ENCODE peak calls at places on chromosomes 1 and 21, in eight cellular contexts. F, D, O, Z, H, J, I and C are unnamed samples.
A peak's percentile ranks its signal among the peaks of the same experiment; 100 is the strongest.

GRCh38 chr1:160460683-160461287 is 60.4 kb downstream of the VANGL2 start:
- DNase-seq in F (no peak), D (no peak), O (no peak), Z (no peak), H (no peak), J (no peak), I (no peak), C (no peak)

GRCh38 chr21:41668686-41669532 is 97.9 kb downstream of the RIPK4 start:
- DNase-seq in F (no peak), D (no peak), O (no peak), Z (no peak), H (no peak), J (no peak), I (peak; percentile 41), C (no peak)

GRCh38 chr1:210237514-210237913 is 4.9 kb downstream of the SERTAD4 start:
- DNase-seq in F (no peak), D (no peak), O (no peak), Z (no peak), H (no peak), J (no peak), I (no peak), C (no peak)

GRCh38 chr1:58922302-58923089 is 138.6 kb upstream of the JUN start:
- DNase-seq in F (peak; percentile 91), D (no peak), O (peak; percentile 98), Z (peak; percentile 76), H (peak; percentile 78), J (peak; percentile 86), I (peak; percentile 91), C (no peak)

GRCh38 chr21:43812139-43812821 is 22.9 kb downstream of the RRP1 start:
- DNase-seq in F (no peak), D (no peak), O (peak; percentile 49), Z (no peak), H (peak; percentile 41), J (no peak), I (no peak), C (no peak)

GRCh38 chr1:48530727-48531351 is 58.8 kb upstream of the SPATA6 start:
- DNase-seq in F (peak; percentile 85), D (peak; percentile 36), O (peak; percentile 71), Z (peak; percentile 65), H (peak; percentile 65), J (peak; percentile 7), I (no peak), C (no peak)

GRCh38 chr1:94022471-94023189 is 98.3 kb downstream of the ABCA4 start:
- DNase-seq in F (no peak), D (peak; percentile 44), O (no peak), Z (no peak), H (no peak), J (no peak), I (no peak), C (peak; percentile 55)

GRCh38 chr1:24643362-24644346 is 552 bp downstream of the SRRM1 start:
- DNase-seq in F (no peak), D (peak; percentile 28), O (no peak), Z (no peak), H (peak; percentile 43), J (no peak), I (no peak), C (no peak)

GRCh38 chr1:17304827-17305177 is 3.2 kb upstream of the PADI4 start:
- DNase-seq in F (no peak), D (no peak), O (no peak), Z (no peak), H (no peak), J (no peak), I (peak; percentile 33), C (no peak)

GRCh38 chr1:158818991-158819405 is 12.2 kb upstream of the MNDA start:
- DNase-seq in F (no peak), D (no peak), O (no peak), Z (no peak), H (no peak), J (no peak), I (no peak), C (no peak)

GRCh38 chr1:158819461-158820443 is 11.4 kb upstream of the MNDA start:
- DNase-seq in F (no peak), D (no peak), O (no peak), Z (no peak), H (no peak), J (no peak), I (no peak), C (no peak)

GRCh38 chr1:158821723-158822122 is 9.4 kb upstream of the MNDA start:
- DNase-seq in F (no peak), D (no peak), O (no peak), Z (no peak), H (no peak), J (no peak), I (no peak), C (no peak)

GRCh38 chr1:158814970-158815369 is 16.2 kb upstream of the MNDA start:
- DNase-seq in F (no peak), D (no peak), O (no peak), Z (no peak), H (no peak), J (no peak), I (no peak), C (no peak)

DNA sequence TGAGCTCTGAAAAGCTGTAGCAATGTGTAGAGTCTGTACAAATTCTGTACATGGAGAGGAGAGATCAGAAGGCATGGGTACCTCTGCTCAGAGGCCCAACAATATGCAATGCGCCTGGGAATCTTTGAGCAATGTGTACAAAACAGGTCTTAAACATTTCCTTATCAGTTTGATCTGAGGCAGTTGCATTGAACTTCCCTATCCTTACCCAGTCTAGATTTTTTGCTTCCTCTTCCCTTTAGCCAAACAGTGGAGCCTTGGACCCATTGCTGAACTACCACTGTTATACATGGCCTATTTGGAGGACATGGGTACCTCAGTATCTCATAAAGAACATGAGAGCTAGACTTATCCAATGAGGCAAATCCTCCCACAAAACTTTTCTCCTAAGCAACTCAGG is 12.6 kb upstream of the MNDA start:
- DNase-seq in F (no peak), D (no peak), O (no peak), Z (no peak), H (no peak), J (no peak), I (no peak), C (no peak)
- H3K27ac ChIP-seq in F (no peak overlapping the region), D (no peak overlapping the region), O (no peak overlapping the region), Z (no peak overlapping the region), H (no peak overlapping the region), J (no peak overlapping the region), I (no peak overlapping the region), C (no peak overlapping the region)

GRCh38 chr1:157490337-157491165 is 61.8 kb downstream of the FCRL5 start:
- DNase-seq in F (peak; percentile 90), D (peak; percentile 33), O (peak; percentile 86), Z (peak; percentile 84), H (peak; percentile 67), J (no peak), I (no peak), C (peak; percentile 58)
- TF ChIP-seq POLR2A in F (no peak), D (no peak), O (no peak), Z (no peak), H (no peak), J (no peak), I (no peak), C (no peak)

DNA sequence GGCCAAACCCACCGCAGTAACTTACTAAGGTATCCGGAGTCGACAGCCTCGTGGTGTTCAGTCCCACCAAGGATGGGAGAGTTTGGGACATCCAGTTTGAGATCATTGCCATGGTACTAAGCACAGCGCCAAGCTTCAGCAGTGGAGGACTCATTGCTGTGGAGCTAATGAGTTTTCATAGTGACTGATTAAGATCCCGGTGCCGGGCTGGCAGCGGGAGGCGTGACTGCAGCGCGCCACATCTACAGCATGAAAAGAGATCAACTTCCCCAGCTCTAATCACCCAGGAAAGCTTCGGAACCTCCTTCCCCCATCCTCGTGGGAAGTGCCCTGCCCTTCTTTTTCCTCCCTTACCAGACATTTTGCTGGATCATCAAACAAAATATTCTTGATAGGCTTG is 149.9 kb downstream of the OLFM3 start:
- DNase-seq in F (no peak), D (no peak), O (no peak), Z (no peak), H (no peak), J (no peak), I (no peak), C (no peak)
- TF ChIP-seq CTCF in F (no peak), D (no peak), O (no peak), Z (no peak), H (no peak), J (no peak), I (no peak), C (no peak)

DNA sequence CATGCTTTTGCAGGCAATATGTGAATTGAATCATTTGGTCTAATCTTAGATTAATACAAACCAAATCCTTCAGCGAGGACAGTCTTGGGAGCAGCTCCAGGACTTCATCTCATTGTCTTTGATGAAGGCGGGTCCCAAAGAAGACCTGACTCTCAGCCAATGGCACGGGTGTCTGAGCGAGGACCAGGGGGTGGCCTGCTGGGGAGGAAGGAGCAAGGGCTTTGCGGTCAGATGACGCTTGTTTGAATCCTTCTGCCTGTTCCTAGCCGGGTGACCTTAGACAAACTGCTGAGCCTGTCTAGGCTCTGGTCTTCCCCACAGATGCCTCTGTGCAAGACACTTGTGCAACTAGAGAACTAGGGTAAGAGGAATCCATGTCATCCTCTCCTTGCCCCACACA is 312.1 kb upstream of the VAMP3 start:
- DNase-seq in F (no peak), D (no peak), O (no peak), Z (no peak), H (no peak), J (no peak), I (no peak), C (no peak)
- H3K27ac ChIP-seq in F (no peak overlapping the region), D (peak overlapping the region; percentile 42), O (no peak overlapping the region), Z (no peak overlapping the region), H (no peak overlapping the region), J (no peak overlapping the region), I (no peak overlapping the region), C (no peak overlapping the region)